ENCODE peak calls at places on chromosome 9, in eight cellular contexts. One of them, this sample, is unnamed.
A peak's percentile ranks its signal among the peaks of the same experiment; 100 is the strongest.

GRCh38 chr9:77648458-77649108 is 461 bp upstream of the GNA14 start:
- DNase-seq in GM12865: no peak
- DNase-seq in B cell: no peak
- DNase-seq in coronary artery: no peak
- DNase-seq in cardiac fibroblast: peak; percentile 17
- DNase-seq in progenitor cell of endocrine pancreas: no peak
- DNase-seq in activated CD8-positive, alpha-beta T cell treated with anti-CD3 and anti-CD28 coated beads for 36 hours: peak; percentile 21
- DNase-seq in HFFc6: no peak
- DNase-seq in this sample: no peak

GRCh38 chr9:71765693-71766092 is 2.6 kb downstream of the CEMIP2 start:
- DNase-seq in GM12865: no peak
- DNase-seq in B cell: no peak
- DNase-seq in coronary artery: no peak
- DNase-seq in cardiac fibroblast: peak; percentile 74
- DNase-seq in progenitor cell of endocrine pancreas: no peak
- DNase-seq in activated CD8-positive, alpha-beta T cell treated with anti-CD3 and anti-CD28 coated beads for 36 hours: peak; percentile 55
- DNase-seq in HFFc6: no peak
- DNase-seq in this sample: no peak

GRCh38 chr9:126386088-126386487 is 59.5 kb downstream of the MVB12B start:
- DNase-seq in GM12865: peak; percentile 13
- DNase-seq in B cell: no peak
- DNase-seq in coronary artery: no peak
- DNase-seq in cardiac fibroblast: peak; percentile 44
- DNase-seq in progenitor cell of endocrine pancreas: no peak
- DNase-seq in activated CD8-positive, alpha-beta T cell treated with anti-CD3 and anti-CD28 coated beads for 36 hours: no peak
- DNase-seq in HFFc6: no peak
- DNase-seq in this sample: no peak

GRCh38 chr9:16867571-16868311 is 2.7 kb downstream of the BNC2 start:
- DNase-seq in GM12865: no peak
- DNase-seq in B cell: no peak
- DNase-seq in coronary artery: no peak
- DNase-seq in cardiac fibroblast: peak; percentile 76
- DNase-seq in progenitor cell of endocrine pancreas: no peak
- DNase-seq in activated CD8-positive, alpha-beta T cell treated with anti-CD3 and anti-CD28 coated beads for 36 hours: no peak
- DNase-seq in HFFc6: peak; percentile 54
- DNase-seq in this sample: no peak

GRCh38 chr9:10661994-10662393 is 49.2 kb upstream of the PTPRD start:
- DNase-seq in GM12865: no peak
- DNase-seq in B cell: no peak
- DNase-seq in coronary artery: no peak
- DNase-seq in cardiac fibroblast: no peak
- DNase-seq in progenitor cell of endocrine pancreas: no peak
- DNase-seq in activated CD8-positive, alpha-beta T cell treated with anti-CD3 and anti-CD28 coated beads for 36 hours: no peak
- DNase-seq in HFFc6: no peak
- DNase-seq in this sample: no peak

GRCh38 chr9:135744333-135745070 is 42.5 kb downstream of the KCNT1 start:
- DNase-seq in GM12865: no peak
- DNase-seq in B cell: no peak
- DNase-seq in coronary artery: no peak
- DNase-seq in cardiac fibroblast: no peak
- DNase-seq in progenitor cell of endocrine pancreas: no peak
- DNase-seq in activated CD8-positive, alpha-beta T cell treated with anti-CD3 and anti-CD28 coated beads for 36 hours: no peak
- DNase-seq in HFFc6: no peak
- DNase-seq in this sample: no peak

GRCh38 chr9:34437006-34437925 is 21.1 kb downstream of the FAM219A start:
- DNase-seq in GM12865: peak; percentile 87
- DNase-seq in B cell: peak; percentile 72
- DNase-seq in coronary artery: no peak
- DNase-seq in cardiac fibroblast: peak; percentile 90
- DNase-seq in progenitor cell of endocrine pancreas: peak; percentile 19
- DNase-seq in activated CD8-positive, alpha-beta T cell treated with anti-CD3 and anti-CD28 coated beads for 36 hours: peak; percentile 81
- DNase-seq in HFFc6: peak; percentile 36
- DNase-seq in this sample: no peak

GRCh38 chr9:113548221-113549041 is 84.9 kb downstream of the RGS3 start:
- DNase-seq in GM12865: peak; percentile 43
- DNase-seq in B cell: no peak
- DNase-seq in coronary artery: peak; percentile 86
- DNase-seq in cardiac fibroblast: peak; percentile 41
- DNase-seq in progenitor cell of endocrine pancreas: no peak
- DNase-seq in activated CD8-positive, alpha-beta T cell treated with anti-CD3 and anti-CD28 coated beads for 36 hours: peak; percentile 64
- DNase-seq in HFFc6: no peak
- DNase-seq in this sample: no peak

GRCh38 chr9:93143830-93144530 is 9.9 kb upstream of the NINJ1 start:
- DNase-seq in GM12865: peak; percentile 41
- DNase-seq in B cell: peak; percentile 66
- DNase-seq in coronary artery: no peak
- DNase-seq in cardiac fibroblast: no peak
- DNase-seq in progenitor cell of endocrine pancreas: no peak
- DNase-seq in activated CD8-positive, alpha-beta T cell treated with anti-CD3 and anti-CD28 coated beads for 36 hours: peak; percentile 67
- DNase-seq in HFFc6: no peak
- DNase-seq in this sample: no peak

GRCh38 chr9:119289740-119290139 is 79.5 kb downstream of the BRINP1 start:
- DNase-seq in GM12865: peak; percentile 73
- DNase-seq in B cell: no peak
- DNase-seq in coronary artery: no peak
- DNase-seq in cardiac fibroblast: peak; percentile 53
- DNase-seq in progenitor cell of endocrine pancreas: peak; percentile 39
- DNase-seq in activated CD8-positive, alpha-beta T cell treated with anti-CD3 and anti-CD28 coated beads for 36 hours: peak; percentile 42
- DNase-seq in HFFc6: peak; percentile 10
- DNase-seq in this sample: no peak

GRCh38 chr9:18985464-18985951 is 47.5 kb downstream of the SAXO1 start:
- DNase-seq in GM12865: no peak
- DNase-seq in B cell: no peak
- DNase-seq in coronary artery: no peak
- DNase-seq in cardiac fibroblast: no peak
- DNase-seq in progenitor cell of endocrine pancreas: no peak
- DNase-seq in activated CD8-positive, alpha-beta T cell treated with anti-CD3 and anti-CD28 coated beads for 36 hours: no peak
- DNase-seq in HFFc6: no peak
- DNase-seq in this sample: no peak

GRCh38 chr9:91419222-91420191 is 4.1 kb downstream of the NFIL3 start:
- DNase-seq in GM12865: no peak
- DNase-seq in B cell: no peak
- DNase-seq in coronary artery: no peak
- DNase-seq in cardiac fibroblast: peak; percentile 98
- DNase-seq in progenitor cell of endocrine pancreas: no peak
- DNase-seq in activated CD8-positive, alpha-beta T cell treated with anti-CD3 and anti-CD28 coated beads for 36 hours: peak; percentile 69
- DNase-seq in HFFc6: peak; percentile 93
- DNase-seq in this sample: no peak

GRCh38 chr9:389758-390157 is 175.1 kb downstream of the DOCK8 start:
- DNase-seq in GM12865: no peak
- DNase-seq in B cell: no peak
- DNase-seq in coronary artery: no peak
- DNase-seq in cardiac fibroblast: no peak
- DNase-seq in progenitor cell of endocrine pancreas: no peak
- DNase-seq in activated CD8-positive, alpha-beta T cell treated with anti-CD3 and anti-CD28 coated beads for 36 hours: no peak
- DNase-seq in HFFc6: no peak
- DNase-seq in this sample: no peak

GRCh38 chr9:93131599-93132286 is 2.3 kb downstream of the NINJ1 start:
- DNase-seq in GM12865: no peak
- DNase-seq in B cell: no peak
- DNase-seq in coronary artery: no peak
- DNase-seq in cardiac fibroblast: no peak
- DNase-seq in progenitor cell of endocrine pancreas: no peak
- DNase-seq in activated CD8-positive, alpha-beta T cell treated with anti-CD3 and anti-CD28 coated beads for 36 hours: no peak
- DNase-seq in HFFc6: no peak
- DNase-seq in this sample: no peak

GRCh38 chr9:37119360-37119759 is 1.0 kb upstream of the ZCCHC7 start:
- DNase-seq in GM12865: no peak
- DNase-seq in B cell: no peak
- DNase-seq in coronary artery: no peak
- DNase-seq in cardiac fibroblast: no peak
- DNase-seq in progenitor cell of endocrine pancreas: no peak
- DNase-seq in activated CD8-positive, alpha-beta T cell treated with anti-CD3 and anti-CD28 coated beads for 36 hours: no peak
- DNase-seq in HFFc6: no peak
- DNase-seq in this sample: no peak

GRCh38 chr9:126000256-126000655 is 253.1 kb downstream of the PBX3 start:
- DNase-seq in GM12865: no peak
- DNase-seq in B cell: no peak
- DNase-seq in coronary artery: no peak
- DNase-seq in cardiac fibroblast: no peak
- DNase-seq in progenitor cell of endocrine pancreas: no peak
- DNase-seq in activated CD8-positive, alpha-beta T cell treated with anti-CD3 and anti-CD28 coated beads for 36 hours: no peak
- DNase-seq in HFFc6: no peak
- DNase-seq in this sample: no peak

GRCh38 chr9:110971234-110971633 is 67.0 kb downstream of the LPAR1 start:
- DNase-seq in GM12865: no peak
- DNase-seq in B cell: no peak
- DNase-seq in coronary artery: no peak
- DNase-seq in cardiac fibroblast: no peak
- DNase-seq in progenitor cell of endocrine pancreas: no peak
- DNase-seq in activated CD8-positive, alpha-beta T cell treated with anti-CD3 and anti-CD28 coated beads for 36 hours: no peak
- DNase-seq in HFFc6: no peak
- DNase-seq in this sample: no peak

GRCh38 chr9:109013678-109014145 is 413 bp upstream of the CTNNAL1 start:
- DNase-seq in GM12865: no peak
- DNase-seq in B cell: peak; percentile 11
- DNase-seq in coronary artery: no peak
- DNase-seq in cardiac fibroblast: peak; percentile 72
- DNase-seq in progenitor cell of endocrine pancreas: no peak
- DNase-seq in activated CD8-positive, alpha-beta T cell treated with anti-CD3 and anti-CD28 coated beads for 36 hours: no peak
- DNase-seq in HFFc6: no peak
- DNase-seq in this sample: no peak

GRCh38 chr9:115262477-115262876 is 144.5 kb upstream of the TNC start:
- DNase-seq in GM12865: peak; percentile 3
- DNase-seq in B cell: no peak
- DNase-seq in coronary artery: no peak
- DNase-seq in cardiac fibroblast: peak; percentile 65
- DNase-seq in progenitor cell of endocrine pancreas: no peak
- DNase-seq in activated CD8-positive, alpha-beta T cell treated with anti-CD3 and anti-CD28 coated beads for 36 hours: no peak
- DNase-seq in HFFc6: peak; percentile 93
- DNase-seq in this sample: no peak

GRCh38 chr9:94250456-94250855 is 8.6 kb upstream of the ZNF169 start:
- DNase-seq in GM12865: no peak
- DNase-seq in B cell: no peak
- DNase-seq in coronary artery: no peak
- DNase-seq in cardiac fibroblast: no peak
- DNase-seq in progenitor cell of endocrine pancreas: no peak
- DNase-seq in activated CD8-positive, alpha-beta T cell treated with anti-CD3 and anti-CD28 coated beads for 36 hours: peak; percentile 50
- DNase-seq in HFFc6: peak; percentile 22
- DNase-seq in this sample: no peak

GRCh38 chr9:76441551-76442322 is 17.2 kb upstream of the GCNT1 start:
- DNase-seq in GM12865: peak; percentile 77
- DNase-seq in B cell: no peak
- DNase-seq in coronary artery: no peak
- DNase-seq in cardiac fibroblast: peak; percentile 88
- DNase-seq in progenitor cell of endocrine pancreas: no peak
- DNase-seq in activated CD8-positive, alpha-beta T cell treated with anti-CD3 and anti-CD28 coated beads for 36 hours: peak; percentile 67
- DNase-seq in HFFc6: peak; percentile 91
- DNase-seq in this sample: no peak

GRCh38 chr9:13688223-13688989 is 408.9 kb upstream of the MPDZ start:
- DNase-seq in GM12865: no peak
- DNase-seq in B cell: no peak
- DNase-seq in coronary artery: no peak
- DNase-seq in cardiac fibroblast: peak; percentile 24
- DNase-seq in progenitor cell of endocrine pancreas: no peak
- DNase-seq in activated CD8-positive, alpha-beta T cell treated with anti-CD3 and anti-CD28 coated beads for 36 hours: no peak
- DNase-seq in HFFc6: no peak
- DNase-seq in this sample: no peak

GRCh38 chr9:112487008-112487798 is 576 bp downstream of the KIAA1958 start:
- DNase-seq in GM12865: peak; percentile 73
- DNase-seq in B cell: peak; percentile 81
- DNase-seq in coronary artery: peak; percentile 77
- DNase-seq in cardiac fibroblast: peak; percentile 30
- DNase-seq in progenitor cell of endocrine pancreas: peak; percentile 38
- DNase-seq in activated CD8-positive, alpha-beta T cell treated with anti-CD3 and anti-CD28 coated beads for 36 hours: peak; percentile 70
- DNase-seq in HFFc6: peak; percentile 18
- DNase-seq in this sample: peak; percentile 76
- TF ChIP-seq CTCF in GM12865: no peak
- TF ChIP-seq CTCF in B cell: no peak
- TF ChIP-seq CTCF in coronary artery: no peak
- TF ChIP-seq CTCF in cardiac fibroblast: no peak
- TF ChIP-seq CTCF in progenitor cell of endocrine pancreas: no peak
- TF ChIP-seq CTCF in activated CD8-positive, alpha-beta T cell treated with anti-CD3 and anti-CD28 coated beads for 36 hours: no peak
- TF ChIP-seq CTCF in HFFc6: no peak
- TF ChIP-seq CTCF in this sample: no peak

GRCh38 chr9:21402387-21403247 is 6.3 kb upstream of the IFNA8 start:
- DNase-seq in GM12865: no peak
- DNase-seq in B cell: peak; percentile 15
- DNase-seq in coronary artery: no peak
- DNase-seq in cardiac fibroblast: no peak
- DNase-seq in progenitor cell of endocrine pancreas: no peak
- DNase-seq in activated CD8-positive, alpha-beta T cell treated with anti-CD3 and anti-CD28 coated beads for 36 hours: peak; percentile 28
- DNase-seq in HFFc6: no peak
- DNase-seq in this sample: no peak
- TF ChIP-seq CTCF in GM12865: no peak
- TF ChIP-seq CTCF in B cell: no peak
- TF ChIP-seq CTCF in coronary artery: no peak
- TF ChIP-seq CTCF in cardiac fibroblast: no peak
- TF ChIP-seq CTCF in progenitor cell of endocrine pancreas: peak; percentile 32
- TF ChIP-seq CTCF in activated CD8-positive, alpha-beta T cell treated with anti-CD3 and anti-CD28 coated beads for 36 hours: peak; percentile 12
- TF ChIP-seq CTCF in HFFc6: peak; percentile 23
- TF ChIP-seq CTCF in this sample: peak; percentile 39

GRCh38 chr9:98383758-98384157 is 128.3 kb upstream of the TBC1D2 start:
- DNase-seq in GM12865: no peak
- DNase-seq in B cell: no peak
- DNase-seq in coronary artery: no peak
- DNase-seq in cardiac fibroblast: peak; percentile 34
- DNase-seq in progenitor cell of endocrine pancreas: no peak
- DNase-seq in activated CD8-positive, alpha-beta T cell treated with anti-CD3 and anti-CD28 coated beads for 36 hours: no peak
- DNase-seq in HFFc6: peak; percentile 28
- DNase-seq in this sample: no peak
- TF ChIP-seq CTCF in GM12865: no peak
- TF ChIP-seq CTCF in B cell: no peak
- TF ChIP-seq CTCF in coronary artery: no peak
- TF ChIP-seq CTCF in cardiac fibroblast: peak; percentile 36
- TF ChIP-seq CTCF in progenitor cell of endocrine pancreas: no peak
- TF ChIP-seq CTCF in activated CD8-positive, alpha-beta T cell treated with anti-CD3 and anti-CD28 coated beads for 36 hours: no peak
- TF ChIP-seq CTCF in HFFc6: peak; percentile 58
- TF ChIP-seq CTCF in this sample: peak; percentile 17

GRCh38 chr9:128321879-128322341 is 337 bp downstream of the TRUB2 start:
- DNase-seq in GM12865: no peak
- DNase-seq in B cell: no peak
- DNase-seq in coronary artery: no peak
- DNase-seq in cardiac fibroblast: no peak
- DNase-seq in progenitor cell of endocrine pancreas: no peak
- DNase-seq in activated CD8-positive, alpha-beta T cell treated with anti-CD3 and anti-CD28 coated beads for 36 hours: no peak
- DNase-seq in HFFc6: no peak
- DNase-seq in this sample: no peak

GRCh38 chr9:128317629-128318028 is 4.6 kb downstream of the TRUB2 start:
- DNase-seq in GM12865: no peak
- DNase-seq in B cell: no peak
- DNase-seq in coronary artery: no peak
- DNase-seq in cardiac fibroblast: no peak
- DNase-seq in progenitor cell of endocrine pancreas: no peak
- DNase-seq in activated CD8-positive, alpha-beta T cell treated with anti-CD3 and anti-CD28 coated beads for 36 hours: no peak
- DNase-seq in HFFc6: no peak
- DNase-seq in this sample: no peak

GRCh38 chr9:128314697-128315096 is 7.5 kb downstream of the TRUB2 start:
- DNase-seq in GM12865: no peak
- DNase-seq in B cell: no peak
- DNase-seq in coronary artery: no peak
- DNase-seq in cardiac fibroblast: no peak
- DNase-seq in progenitor cell of endocrine pancreas: no peak
- DNase-seq in activated CD8-positive, alpha-beta T cell treated with anti-CD3 and anti-CD28 coated beads for 36 hours: no peak
- DNase-seq in HFFc6: no peak
- DNase-seq in this sample: no peak

GRCh38 chr9:128321343-128321742 is 904 bp downstream of the TRUB2 start:
- DNase-seq in GM12865: no peak
- DNase-seq in B cell: no peak
- DNase-seq in coronary artery: no peak
- DNase-seq in cardiac fibroblast: no peak
- DNase-seq in progenitor cell of endocrine pancreas: no peak
- DNase-seq in activated CD8-positive, alpha-beta T cell treated with anti-CD3 and anti-CD28 coated beads for 36 hours: no peak
- DNase-seq in HFFc6: no peak
- DNase-seq in this sample: no peak

GRCh38 chr9:128316421-128316820 is 5.8 kb downstream of the TRUB2 start:
- DNase-seq in GM12865: no peak
- DNase-seq in B cell: no peak
- DNase-seq in coronary artery: no peak
- DNase-seq in cardiac fibroblast: no peak
- DNase-seq in progenitor cell of endocrine pancreas: no peak
- DNase-seq in activated CD8-positive, alpha-beta T cell treated with anti-CD3 and anti-CD28 coated beads for 36 hours: no peak
- DNase-seq in HFFc6: no peak
- DNase-seq in this sample: no peak
- TF ChIP-seq CTCF in GM12865: no peak
- TF ChIP-seq CTCF in B cell: no peak
- TF ChIP-seq CTCF in coronary artery: no peak
- TF ChIP-seq CTCF in cardiac fibroblast: no peak
- TF ChIP-seq CTCF in progenitor cell of endocrine pancreas: no peak
- TF ChIP-seq CTCF in activated CD8-positive, alpha-beta T cell treated with anti-CD3 and anti-CD28 coated beads for 36 hours: no peak
- TF ChIP-seq CTCF in HFFc6: no peak
- TF ChIP-seq CTCF in this sample: no peak